ENCODE peak calls at places on chromosomes 5 and 9, in six cellular contexts. C, L, R, A, O and P are unnamed samples.

GRCh38 chr5:179818746-179819295 is 1.9 kb upstream of the SQSTM1 start:
- DNase-seq in O (peak; percentile 97), R (peak; percentile 98), A (peak; percentile 93), C (peak; percentile 96), L (peak; percentile 47), P (peak; percentile 90)

GRCh38 chr5:10310073-10310779 is 2.5 kb upstream of the CMBL start:
- DNase-seq in C (peak; percentile 61), R (peak; percentile 69), L (no peak), A (peak; percentile 90), O (no peak), P (no peak)

GRCh38 chr9:104831681-104832080 is 67.8 kb downstream of the NIPSNAP3B start:
- DNase-seq in C (no peak), L (no peak), R (no peak), O (no peak), A (peak; percentile 86), P (no peak)

GRCh38 chr9:121927081-121927480 is 166.0 kb downstream of the TTLL11 start:
- DNase-seq in O (no peak), C (no peak), A (no peak), R (no peak), L (no peak), P (no peak)

GRCh38 chr9:106868565-106868964 is 5.6 kb downstream of the ZNF462 start:
- DNase-seq in L (no peak), A (peak; percentile 47), C (peak; percentile 38), O (peak; percentile 65), R (peak; percentile 50), P (no peak)

GRCh38 chr9:105884416-105884815 is 190.1 kb downstream of the TMEM38B start:
- DNase-seq in C (no peak), A (no peak), O (no peak), L (no peak), R (no peak), P (no peak)

GRCh38 chr9:98921740-98922139 is 22.0 kb upstream of the COL15A1 start:
- DNase-seq in C (no peak), O (no peak), L (no peak), R (no peak), A (no peak), P (no peak)

GRCh38 chr9:126166866-126167265 is 159.8 kb upstream of the MVB12B start:
- DNase-seq in C (no peak), R (no peak), O (no peak), A (no peak), L (no peak), P (no peak)

GRCh38 chr5:147504535-147504934 is 5.3 kb downstream of the DPYSL3 start:
- DNase-seq in C (no peak), A (no peak), O (no peak), L (no peak), R (no peak), P (no peak)

GRCh38 chr5:37921452-37921851 is 81.6 kb upstream of the GDNF start:
- DNase-seq in R (no peak), L (no peak), O (no peak), C (no peak), A (peak; percentile 44), P (no peak)

GRCh38 chr5:39675676-39676075 is 250.9 kb upstream of the DAB2 start:
- DNase-seq in R (no peak), A (no peak), C (no peak), L (no peak), O (no peak), P (no peak)

GRCh38 chr5:68548959-68549676 is 333.6 kb downstream of the PIK3R1 start:
- DNase-seq in O (no peak), L (no peak), A (peak; percentile 76), R (no peak), C (no peak), P (no peak)

GRCh38 chr9:134531251-134531970 is 110.2 kb upstream of the COL5A1 start:
- DNase-seq in L (no peak), R (peak; percentile 11), A (no peak), C (peak; percentile 8), O (no peak), P (no peak)

GRCh38 chr5:83877911-83878706 is 157.5 kb upstream of the HAPLN1 start:
- DNase-seq in A (no peak), O (no peak), L (no peak), C (no peak), R (no peak), P (no peak)

GRCh38 chr9:76155361-76155760 is 238.9 kb downstream of the RFK start:
- DNase-seq in L (no peak), O (no peak), A (no peak), R (no peak), C (no peak), P (no peak)

GRCh38 chr5:137778772-137779564 is 24.8 kb upstream of the HNRNPA0 start:
- DNase-seq in A (peak; percentile 24), O (no peak), L (peak; percentile 11), C (no peak), R (no peak), P (peak; percentile 18)

GRCh38 chr9:23587903-23588302 is 238.1 kb downstream of the ELAVL2 start:
- DNase-seq in L (no peak), R (no peak), A (no peak), O (no peak), C (no peak), P (no peak)

GRCh38 chr5:40716000-40716399 is 36.3 kb downstream of the PTGER4 start:
- DNase-seq in A (no peak), O (no peak), C (no peak), L (no peak), R (no peak), P (no peak)

GRCh38 chr5:78527054-78527884 is 121.3 kb downstream of the LHFPL2 start:
- DNase-seq in O (peak; percentile 95), A (peak; percentile 89), C (no peak), L (no peak), R (peak; percentile 74), P (no peak)

GRCh38 chr9:105187781-105188180 is 56.7 kb upstream of the SLC44A1 start:
- DNase-seq in O (no peak), C (no peak), R (no peak), L (no peak), A (peak; percentile 50), P (no peak)

GRCh38 chr9:94801242-94801641 is 74.7 kb downstream of the AOPEP start:
- DNase-seq in R (no peak), A (no peak), C (no peak), L (no peak), O (no peak), P (no peak)

GRCh38 chr5:68317641-68318040 is 102.1 kb downstream of the PIK3R1 start:
- DNase-seq in R (peak; percentile 61), A (no peak), L (no peak), O (no peak), C (no peak), P (no peak)

GRCh38 chr5:71817891-71818290 is 98.8 kb downstream of the CARTPT start:
- DNase-seq in A (no peak), L (no peak), C (no peak), R (no peak), O (no peak), P (no peak)

GRCh38 chr5:173324115-173325001 is 3.9 kb downstream of the STC2 start:
- DNase-seq in A (no peak), L (no peak), O (peak; percentile 82), C (peak; percentile 87), R (peak; percentile 70), P (no peak)
- H3K4me3 ChIP-seq in A (no peak overlapping the region), L (no peak overlapping the region), O (peak overlapping the region; percentile 16), C (no peak overlapping the region), R (no peak overlapping the region), P (no peak overlapping the region)

GRCh38 chr9:129582865-129583264 is 38.0 kb downstream of the C9orf50 start:
- DNase-seq in A (no peak), R (no peak), L (no peak), C (no peak), O (no peak), P (no peak)
- H3K4me1 ChIP-seq in A (no peaks in the 10 kb centered on the region), R (no peaks in the 10 kb centered on the region), L (peaks cover 25% of the 10 kb centered on the region), C (peaks cover 3% of the 10 kb centered on the region), O (no peaks in the 10 kb centered on the region), P (peaks cover 52% of the 10 kb centered on the region)

GRCh38 chr9:136120438-136120844 is 1.8 kb upstream of the TMEM250 start:
- DNase-seq in R (no peak), A (no peak), C (no peak), L (no peak), O (no peak), P (no peak)

GRCh38 chr9:136120119-136120393 is 1.4 kb upstream of the TMEM250 start:
- DNase-seq in L (no peak), R (no peak), C (no peak), A (no peak), O (no peak), P (no peak)

GRCh38 chr9:136118061-136118366 is 661 bp downstream of the TMEM250 start:
- DNase-seq in O (no peak), C (no peak), L (no peak), R (no peak), A (no peak), P (no peak)

GRCh38 chr9:136118367-136119258 is at the start of gene TMEM250:
- DNase-seq in O (peak; percentile 95), C (peak; percentile 98), R (peak; percentile 98), A (peak; percentile 96), L (peak; percentile 98), P (peak; percentile 97)

DNA sequence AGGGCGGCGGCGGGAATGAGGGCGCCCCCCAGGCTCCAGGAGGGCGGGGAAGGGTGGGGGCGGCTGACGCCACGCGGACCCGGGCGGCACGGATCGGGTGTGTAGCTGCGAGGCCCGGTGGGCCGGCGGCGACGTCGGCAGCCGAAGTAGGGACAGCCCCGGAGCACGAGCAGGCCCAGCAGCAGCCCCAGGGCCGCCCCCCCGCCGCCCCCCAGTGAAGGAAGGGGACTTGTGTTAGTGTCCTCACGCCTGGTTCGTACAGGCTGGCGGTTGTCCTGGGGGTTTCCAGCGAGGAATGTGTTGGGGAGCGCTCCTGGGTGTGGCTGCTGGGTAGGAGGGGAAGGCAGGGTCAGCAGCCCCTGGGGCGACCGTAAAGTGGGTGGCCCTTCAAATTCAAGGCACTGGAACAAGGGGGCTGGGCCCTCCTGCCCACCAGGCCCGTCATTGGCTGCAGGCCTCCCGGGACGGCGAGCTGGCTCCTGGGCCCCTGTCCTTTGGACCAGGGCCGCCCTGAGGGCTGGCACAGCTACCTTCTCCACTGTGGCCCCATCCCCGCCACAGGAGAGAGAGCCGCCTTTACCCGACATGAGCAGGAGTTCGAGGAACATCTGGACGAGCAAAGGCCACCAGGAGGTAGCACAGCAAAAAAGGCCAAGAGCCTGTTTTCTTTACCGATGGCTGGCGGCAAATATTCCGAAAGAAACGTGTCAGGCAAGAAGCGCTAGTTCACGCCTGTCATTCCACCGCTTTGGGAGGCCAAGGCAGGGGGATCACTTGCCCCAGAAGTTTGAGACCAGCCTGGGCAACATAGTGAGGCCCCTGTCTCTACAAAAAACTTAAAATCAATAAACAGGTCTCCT is 814 bp upstream of the TMEM250 start:
- DNase-seq in R (peak; percentile 71), L (no peak), A (peak; percentile 40), C (peak; percentile 71), O (no peak), P (no peak)
- H3K4me3 ChIP-seq in R (peak overlapping the region; percentile 81), L (peak overlapping the region; percentile 81), A (peak overlapping the region; percentile 84), C (peak overlapping the region; percentile 60), O (peak overlapping the region; percentile 87), P (no peak overlapping the region)

GRCh38 chr5:88732862-88733261 is 150.1 kb downstream of the MEF2C start:
- DNase-seq in C (no peak), A (no peak), R (no peak), O (no peak), L (no peak), P (no peak)

GRCh38 chr5:88734191-88734640 is 148.8 kb downstream of the MEF2C start:
- DNase-seq in O (no peak), R (peak; percentile 73), A (no peak), L (no peak), C (no peak), P (no peak)

GRCh38 chr5:88729476-88730182 is 153.4 kb downstream of the MEF2C start:
- DNase-seq in R (peak; percentile 88), A (peak; percentile 55), L (peak; percentile 54), C (no peak), O (peak; percentile 79), P (peak; percentile 51)

GRCh38 chr5:88734983-88735382 is 148.0 kb downstream of the MEF2C start:
- DNase-seq in A (no peak), R (no peak), O (no peak), C (no peak), L (no peak), P (no peak)

GRCh38 chr5:88732181-88732633 is 150.8 kb downstream of the MEF2C start:
- DNase-seq in R (peak; percentile 64), L (no peak), A (no peak), O (peak; percentile 75), C (no peak), P (no peak)
- H3K4me1 ChIP-seq in R (no peaks in the 10 kb centered on the region), L (no peaks in the 10 kb centered on the region), A (no peaks in the 10 kb centered on the region), O (no peaks in the 10 kb centered on the region), C (no peaks in the 10 kb centered on the region), P (no peaks in the 10 kb centered on the region)